ENCODE peak calls at places on chromosomes 1 and 21, in four cellular contexts. N, K, E and V are unnamed samples.

GRCh38 chr1:209758360-209758759 is 2.5 kb downstream of the TRAF3IP3 start:
- DNase-seq in N (no peak), K (no peak), E (no peak), V (no peak)

GRCh38 chr1:201715801-201716741 is 112.9 kb upstream of the IPO9 start:
- DNase-seq in N (no peak), K (no peak), E (no peak), V (no peak)

GRCh38 chr1:243712890-243713425 is 137.1 kb downstream of the AKT3 start:
- DNase-seq in K (no peak), N (no peak), E (no peak), V (no peak)

GRCh38 chr1:201230676-201231075 is 40.1 kb downstream of the IGFN1 start:
- DNase-seq in E (no peak), N (no peak), K (no peak), V (no peak)

GRCh38 chr1:205317311-205317917 is 4.1 kb downstream of the NUAK2 start:
- DNase-seq in K (no peak), E (peak; percentile 67), N (peak; percentile 59), V (no peak)

GRCh38 chr21:46667191-46667734 is 31.8 kb downstream of the PRMT2 start:
- DNase-seq in N (peak; percentile 16), E (peak; percentile 78), K (no peak), V (peak; percentile 55)

GRCh38 chr1:28197682-28198415 is 21.4 kb upstream of the PTAFR start:
- DNase-seq in E (no peak), K (no peak), N (no peak), V (no peak)

GRCh38 chr1:177210071-177210470 is 39.3 kb downstream of the BRINP2 start:
- DNase-seq in K (no peak), N (no peak), E (no peak), V (no peak)

GRCh38 chr21:27513825-27514224 is 546.9 kb upstream of the ADAMTS5 start:
- DNase-seq in N (no peak), E (no peak), K (no peak), V (no peak)

GRCh38 chr1:13543927-13544556 is 30.2 kb upstream of the LRRC38 start:
- DNase-seq in K (peak; percentile 19), E (peak; percentile 54), N (no peak), V (peak; percentile 13)

GRCh38 chr1:76336951-76337371 is 262.4 kb downstream of the ST6GALNAC3 start:
- DNase-seq in N (no peak), K (no peak), E (peak; percentile 78), V (peak; percentile 16)

GRCh38 chr1:94094466-94095111 is 26.4 kb downstream of the ABCA4 start:
- DNase-seq in N (no peak), K (no peak), E (no peak), V (no peak)

GRCh38 chr1:175390081-175390481 is 197.5 kb upstream of the KIAA0040 start:
- DNase-seq in K (no peak), N (no peak), E (no peak), V (no peak)

GRCh38 chr1:17027403-17027802 is 15.7 kb upstream of the ATP13A2 start:
- DNase-seq in E (no peak), N (no peak), K (no peak), V (no peak)

GRCh38 chr1:95195046-95195445 is 39.0 kb upstream of the RWDD3 start:
- DNase-seq in E (no peak), N (no peak), K (no peak), V (no peak)

GRCh38 chr1:164699815-164700491 is 141.0 kb downstream of the PBX1 start:
- DNase-seq in E (no peak), K (no peak), N (no peak), V (no peak)

GRCh38 chr1:1185101-1185765 is 11.6 kb downstream of the TTLL10 start:
- DNase-seq in E (peak; percentile 31), N (no peak), K (peak; percentile 83), V (peak; percentile 13)

GRCh38 chr1:168386949-168387586 is 106.4 kb downstream of the TBX19 start:
- DNase-seq in N (no peak), K (no peak), E (peak; percentile 58), V (peak; percentile 73)

GRCh38 chr1:48048064-48048463 is 50.9 kb upstream of the TRABD2B start:
- DNase-seq in E (no peak), N (no peak), K (no peak), V (no peak)

GRCh38 chr1:223129229-223129851 is 13.7 kb downstream of the TLR5 start:
- DNase-seq in K (peak; percentile 80), N (peak; percentile 19), E (peak; percentile 86), V (peak; percentile 88)

GRCh38 chr21:20425856-20426255 is 572.4 kb upstream of the NCAM2 start:
- DNase-seq in E (no peak), K (no peak), N (no peak), V (no peak)
- TF ChIP-seq FOXJ3 in E (no peak), K (no peak), N (no peak), V (no peak)

GRCh38 chr1:213034713-213035112 is 16.3 kb upstream of the RPS6KC1 start:
- DNase-seq in N (no peak), K (no peak), E (no peak), V (no peak)
- TF ChIP-seq FOXJ3 in N (no peak), K (no peak), E (no peak), V (no peak)

DNA sequence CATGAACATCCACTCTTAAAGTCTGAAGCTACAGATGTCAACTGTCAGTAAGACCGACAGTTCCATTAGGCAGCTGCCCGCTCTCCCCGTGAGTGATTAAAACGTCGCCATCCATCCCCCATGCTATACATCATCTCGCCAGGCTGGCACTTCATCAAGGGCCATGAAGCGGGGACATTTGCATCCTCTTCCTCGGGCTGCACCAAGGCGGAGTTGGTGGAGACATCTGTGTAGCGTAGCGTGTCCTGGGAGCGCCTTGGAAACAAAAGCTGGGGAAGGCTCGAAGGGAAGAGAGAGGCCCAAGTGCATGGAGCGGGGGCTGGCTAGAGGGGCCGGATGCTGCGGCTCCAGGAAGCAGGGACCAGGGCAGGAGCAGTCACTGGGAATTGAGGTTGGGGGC is 250.1 kb downstream of the KAZN start:
- DNase-seq in E (no peak), K (no peak), N (no peak), V (no peak)
- TF ChIP-seq FOXJ3 in E (no peak), K (no peak), N (no peak), V (no peak)

GRCh38 chr21:26212220-26212619 is 41.6 kb upstream of the APP start:
- DNase-seq in E (no peak), N (no peak), K (no peak), V (peak; percentile 42)
- TF ChIP-seq FOXJ3 in E (no peak), N (no peak), K (no peak), V (no peak)

GRCh38 chr1:100713636-100714035 is 5.9 kb upstream of the VCAM1 start:
- DNase-seq in E (no peak), K (no peak), N (no peak), V (no peak)
- TF ChIP-seq FOXJ3 in E (no peak), K (no peak), N (no peak), V (no peak)